ENCODE peak calls at places on chromosomes 11 and 22, in five cellular contexts. G is fibroblast of lung, Y is OCI-LY7, C is neural progenitor cell, I is fibroblast of mammary gland. X is an unnamed sample.
A peak's percentile ranks its signal among the peaks of the same experiment; 100 is the strongest.

GRCh38 chr11:73331138-73331916 is 23.3 kb downstream of the ARHGEF17 start:
- DNase-seq in G (peak; percentile 70), Y (no peak), C (peak; percentile 95), I (no peak), X (peak; percentile 60)

GRCh38 chr11:82634091-82634490 is 99.6 kb downstream of the FAM181B start:
- DNase-seq in G (no peak), Y (no peak), C (no peak), I (no peak), X (no peak)

GRCh38 chr11:98711011-98711410 is 309.7 kb upstream of the CNTN5 start:
- DNase-seq in G (no peak), Y (no peak), C (peak; percentile 15), I (no peak), X (no peak)

GRCh38 chr11:73361953-73362776 is 14.0 kb upstream of the RELT start:
- DNase-seq in G (no peak), Y (peak; percentile 27), C (peak; percentile 90), I (no peak), X (peak; percentile 65)

GRCh38 chr11:18865261-18865660 is 73.7 kb upstream of the PTPN5 start:
- DNase-seq in G (no peak), Y (no peak), C (no peak), I (no peak), X (no peak)

GRCh38 chr22:44330727-44331660 is 18.2 kb upstream of the SHISAL1 start:
- DNase-seq in G (no peak), Y (no peak), C (peak; percentile 76), I (no peak), X (peak; percentile 43)

GRCh38 chr11:88508558-88508807 is 170.9 kb upstream of the CTSC start:
- DNase-seq in G (no peak), Y (no peak), C (no peak), I (no peak), X (peak; percentile 13)

GRCh38 chr11:32751381-32751780 is 43.1 kb downstream of the CCDC73 start:
- DNase-seq in G (no peak), Y (no peak), C (no peak), I (no peak), X (no peak)

GRCh38 chr11:75530577-75530976 is 4.8 kb upstream of the GDPD5 start:
- DNase-seq in G (no peak), Y (no peak), C (no peak), I (no peak), X (no peak)

GRCh38 chr22:29726512-29727247 is 6.9 kb downstream of the CABP7 start:
- DNase-seq in G (no peak), Y (no peak), C (no peak), I (peak; percentile 29), X (no peak)

GRCh38 chr11:66221726-66222236 is 46.7 kb upstream of the RAB1B start:
- DNase-seq in G (no peak), Y (no peak), C (no peak), I (peak; percentile 8), X (no peak)

GRCh38 chr11:122642971-122643370 is 12.6 kb upstream of the UBASH3B start:
- DNase-seq in G (no peak), Y (no peak), C (no peak), I (no peak), X (no peak)

GRCh38 chr11:77201370-77201769 is 73.3 kb downstream of the MYO7A start:
- DNase-seq in G (no peak), Y (no peak), C (no peak), I (no peak), X (no peak)

GRCh38 chr22:45551310-45552016 is 48.8 kb downstream of the FBLN1 start:
- DNase-seq in G (no peak), Y (no peak), C (no peak), I (peak; percentile 44), X (no peak)

GRCh38 chr11:65921033-65921555 is 1.9 kb downstream of the DRAP1 start:
- DNase-seq in G (no peak), Y (no peak), C (no peak), I (no peak), X (no peak)

GRCh38 chr22:40334899-40335298 is 11.4 kb upstream of the ADSL start:
- DNase-seq in G (no peak), Y (no peak), C (no peak), I (no peak), X (no peak)

GRCh38 chr22:44419429-44419828 is 78.6 kb downstream of the RTL6 start:
- DNase-seq in G (peak; percentile 26), Y (no peak), C (no peak), I (peak; percentile 34), X (no peak)

GRCh38 chr22:24587948-24588347 is 4.9 kb downstream of the LRRC75B start:
- DNase-seq in G (no peak), Y (no peak), C (no peak), I (no peak), X (no peak)

GRCh38 chr22:19844423-19845368 is 10.0 kb downstream of the GNB1L start:
- DNase-seq in G (no peak), Y (peak; percentile 77), C (no peak), I (no peak), X (no peak)

GRCh38 chr11:120192831-120193625 is 17.8 kb upstream of the OAF start:
- DNase-seq in G (no peak), Y (no peak), C (no peak), I (no peak), X (no peak)

GRCh38 chr11:40274017-40274416 is 1185.4 kb downstream of the LRRC4C start:
- DNase-seq in G (peak; percentile 63), Y (no peak), C (no peak), I (no peak), X (no peak)

GRCh38 chr11:8066036-8066910 is 14.7 kb upstream of the TUB start:
- DNase-seq in G (no peak), Y (no peak), C (no peak), I (peak; percentile 21), X (no peak)

GRCh38 chr11:71563401-71563800 is 2.0 kb upstream of the KRTAP5-10 start:
- DNase-seq in G (peak; percentile 29), Y (peak; percentile 34), C (peak; percentile 65), I (peak; percentile 69), X (peak; percentile 59)

GRCh38 chr11:94876645-94877445 is 96.5 kb downstream of the CWC15 start:
- DNase-seq in G (peak; percentile 96), Y (no peak), C (no peak), I (peak; percentile 94), X (no peak)

GRCh38 chr11:85823816-85824215 is 12.9 kb upstream of the SYTL2 start:
- DNase-seq in G (peak; percentile 24), Y (no peak), C (no peak), I (no peak), X (no peak)

GRCh38 chr22:17541476-17541875 is 21.8 kb upstream of the SLC25A18 start:
- DNase-seq in G (no peak), Y (no peak), C (no peak), I (no peak), X (no peak)

GRCh38 chr22:23649071-23649501 is 17.0 kb upstream of the DRICH1 start:
- DNase-seq in G (no peak), Y (no peak), C (no peak), I (no peak), X (no peak)

GRCh38 chr11:44637477-44637876 is 72.0 kb downstream of the CD82 start:
- DNase-seq in G (peak; percentile 30), Y (no peak), C (no peak), I (peak; percentile 18), X (no peak)
- TF ChIP-seq CTCF in G (no peak), Y (no peak), C (no peak), I (no peak), X (no peak)

DNA sequence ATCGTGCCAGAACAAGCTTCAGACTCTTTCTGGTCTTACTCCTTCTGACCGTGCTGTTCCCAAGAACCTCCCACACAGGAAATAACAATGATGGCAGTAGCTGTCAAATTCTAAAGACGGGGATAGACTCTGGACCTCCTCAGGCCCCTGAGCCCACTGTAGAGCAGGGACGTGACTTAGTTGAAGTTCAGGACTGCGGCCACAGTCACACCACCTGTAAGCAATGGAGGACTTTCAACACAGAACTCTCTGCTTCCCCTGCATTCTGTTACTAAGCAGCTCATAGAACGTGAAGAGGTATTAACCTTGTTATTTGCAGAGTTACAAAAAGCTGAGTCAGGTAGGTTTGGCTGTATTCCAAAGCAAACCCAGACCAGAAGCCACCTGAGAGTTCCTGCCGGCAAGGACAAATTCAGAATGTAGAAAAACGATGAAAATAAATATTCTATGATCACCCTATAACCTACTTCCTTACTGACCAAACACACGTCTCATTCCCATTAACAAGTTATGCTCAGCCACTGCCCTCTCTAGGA is 12.7 kb downstream of the TMEM45B start:
- DNase-seq in G (no peak), Y (no peak), C (no peak), I (no peak), X (no peak)
- TF ChIP-seq CTCF in G (no peak), Y (no peak), C (no peak), I (no peak), X (no peak)

DNA sequence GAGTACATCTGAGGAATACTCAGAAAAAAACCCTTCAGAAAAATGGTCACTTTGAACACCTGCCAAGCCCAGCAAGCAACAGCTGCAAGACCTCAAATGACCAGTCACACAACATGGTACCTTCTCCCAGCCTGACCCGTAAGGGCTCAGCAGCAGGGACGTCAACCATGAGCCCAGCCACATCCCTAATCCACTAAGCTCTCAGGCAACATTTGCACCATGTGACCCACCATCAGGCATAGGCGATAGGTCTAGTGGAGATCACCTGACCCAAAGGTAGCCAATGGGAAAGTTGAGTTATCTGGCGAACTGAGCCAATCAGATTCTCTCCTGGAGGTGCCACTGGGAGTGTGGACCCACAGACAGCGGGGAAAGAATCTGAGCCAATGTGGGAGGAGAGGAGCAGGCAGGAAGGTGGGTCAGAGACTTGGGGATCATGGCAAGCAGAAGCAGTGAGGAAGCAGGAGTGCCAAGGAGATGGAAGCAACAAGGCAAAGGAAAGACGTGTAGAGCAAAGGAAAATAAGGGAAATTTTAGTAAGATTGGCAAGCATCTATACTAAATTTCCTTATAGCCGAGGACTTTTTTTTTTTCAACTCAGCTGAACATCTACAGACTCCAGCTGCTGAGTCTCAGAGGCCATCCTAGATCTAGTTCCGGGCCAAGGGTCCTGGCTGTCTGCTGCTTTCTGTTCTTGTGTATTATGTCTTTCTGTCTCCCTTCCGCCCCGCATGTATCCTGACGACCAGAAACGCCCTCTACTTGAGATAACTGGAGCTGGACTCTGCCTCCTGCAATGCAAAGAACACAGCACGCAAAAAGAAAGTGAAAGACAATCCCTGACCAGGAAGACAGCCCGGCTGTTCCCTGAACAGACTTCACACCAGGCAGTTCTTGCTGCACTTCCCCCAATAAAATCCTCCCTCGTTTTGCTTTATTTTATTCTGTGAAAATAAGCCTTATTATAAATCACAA is 11.0 kb upstream of the PLAAT2 start:
- DNase-seq in G (peak; percentile 91), Y (peak; percentile 63), C (no peak), I (peak; percentile 75), X (no peak)
- TF ChIP-seq CTCF in G (peak; percentile 31), Y (peak; percentile 33), C (no peak), I (peak; percentile 7), X (no peak)

DNA sequence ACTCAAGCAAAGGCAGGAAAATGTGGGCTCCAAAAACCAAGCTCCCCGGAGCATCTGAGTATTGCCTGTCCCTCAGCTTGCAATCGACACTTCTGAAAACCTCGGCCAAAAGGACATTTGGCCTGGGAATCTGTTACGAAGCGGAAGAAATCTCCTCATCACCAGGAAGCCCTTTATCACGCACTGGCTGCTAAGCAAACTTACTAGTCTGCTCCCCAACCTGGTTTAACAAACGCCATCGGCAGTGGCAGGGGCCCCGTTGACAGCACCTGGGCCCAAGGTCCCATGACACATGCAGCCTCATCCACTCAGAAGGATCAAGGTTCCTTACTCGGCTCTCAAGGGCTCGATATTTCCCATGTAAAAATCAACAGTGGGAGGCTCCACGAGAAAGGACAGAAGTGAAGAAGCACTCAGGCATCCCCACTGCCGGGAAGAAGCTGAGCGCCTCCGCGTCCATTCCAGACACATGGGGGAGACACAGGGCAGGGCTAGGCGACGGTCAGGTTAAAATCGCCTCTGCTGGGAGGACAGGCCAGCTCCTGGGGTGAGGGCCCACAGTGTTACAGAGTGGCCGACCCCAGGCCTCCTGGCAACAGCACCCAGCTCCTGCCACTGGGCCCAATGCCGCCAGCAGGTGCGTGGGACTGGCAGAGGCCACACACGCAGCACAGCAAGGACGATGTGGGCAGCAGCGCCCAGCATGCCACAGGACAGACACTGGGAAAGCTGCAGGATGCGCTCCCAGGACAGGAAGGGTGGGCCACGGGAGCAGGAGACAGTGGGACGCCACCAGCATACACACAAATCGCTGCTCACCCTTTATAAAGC is 27.1 kb downstream of the BRD1 start:
- DNase-seq in G (no peak), Y (no peak), C (no peak), I (no peak), X (no peak)
- TF ChIP-seq CTCF in G (no peak), Y (no peak), C (no peak), I (no peak), X (no peak)

X was measured in endothelial cell.